ENCODE peak calls at places on chromosomes 3 and 15, in nine cellular contexts. L is ovary, Q is brain microvascular endothelial cell, T is B cell, B is bronchial epithelial cell, S is left ventricle myocardium inferior, Y is breast epithelium, M is GM06990, R is NB4. P is an unnamed sample.

GRCh38 chr15:61172325-61172724 is 56.8 kb downstream of the RORA start:
- DNase-seq in L (no peak), Q (no peak), T (no peak), B (no peak), S (no peak), Y (no peak), M (no peak), R (no peak), P (no peak)

GRCh38 chr15:77426871-77427270 is 6.2 kb downstream of the HMG20A start:
- DNase-seq in L (no peak), Q (no peak), T (no peak), B (no peak), S (no peak), Y (no peak), M (no peak), R (no peak), P (no peak)

GRCh38 chr3:188389711-188390346 is 235.9 kb downstream of the LPP start:
- DNase-seq in L (no peak), Q (no peak), T (peak), B (peak), S (peak), Y (no peak), M (peak), R (no peak), P (peak)

GRCh38 chr3:110789315-110789714 is 282.3 kb upstream of the NECTIN3 start:
- DNase-seq in L (no peak), Q (peak), T (no peak), B (no peak), S (no peak), Y (no peak), M (no peak), R (no peak), P (no peak)

GRCh38 chr3:66107855-66108254 is 69.1 kb upstream of the MAGI1 start:
- DNase-seq in L (no peak), Q (peak), T (no peak), B (no peak), S (no peak), Y (no peak), M (no peak), R (no peak), P (no peak)

GRCh38 chr3:138949002-138949418 is 2.0 kb downstream of the FOXL2NB start:
- DNase-seq in L (peak), Q (no peak), T (no peak), B (no peak), S (no peak), Y (no peak), M (no peak), R (no peak), P (no peak)

GRCh38 chr3:183988216-183988790 is 29.4 kb downstream of the ABCC5 start:
- DNase-seq in L (no peak), Q (peak), T (no peak), B (no peak), S (no peak), Y (no peak), M (no peak), R (no peak), P (no peak)

GRCh38 chr3:30576946-30577345 is 29.5 kb upstream of the TGFBR2 start:
- DNase-seq in L (no peak), Q (no peak), T (no peak), B (peak), S (no peak), Y (no peak), M (no peak), R (no peak), P (no peak)

GRCh38 chr3:34948431-34948971 is 690.8 kb upstream of the ARPP21 start:
- DNase-seq in L (no peak), Q (no peak), T (no peak), B (peak), S (no peak), Y (no peak), M (no peak), R (no peak), P (no peak)

GRCh38 chr3:60403866-60404265 is 847.4 kb downstream of the FHIT start:
- DNase-seq in L (no peak), Q (no peak), T (no peak), B (no peak), S (no peak), Y (no peak), M (no peak), R (no peak), P (no peak)

DNA sequence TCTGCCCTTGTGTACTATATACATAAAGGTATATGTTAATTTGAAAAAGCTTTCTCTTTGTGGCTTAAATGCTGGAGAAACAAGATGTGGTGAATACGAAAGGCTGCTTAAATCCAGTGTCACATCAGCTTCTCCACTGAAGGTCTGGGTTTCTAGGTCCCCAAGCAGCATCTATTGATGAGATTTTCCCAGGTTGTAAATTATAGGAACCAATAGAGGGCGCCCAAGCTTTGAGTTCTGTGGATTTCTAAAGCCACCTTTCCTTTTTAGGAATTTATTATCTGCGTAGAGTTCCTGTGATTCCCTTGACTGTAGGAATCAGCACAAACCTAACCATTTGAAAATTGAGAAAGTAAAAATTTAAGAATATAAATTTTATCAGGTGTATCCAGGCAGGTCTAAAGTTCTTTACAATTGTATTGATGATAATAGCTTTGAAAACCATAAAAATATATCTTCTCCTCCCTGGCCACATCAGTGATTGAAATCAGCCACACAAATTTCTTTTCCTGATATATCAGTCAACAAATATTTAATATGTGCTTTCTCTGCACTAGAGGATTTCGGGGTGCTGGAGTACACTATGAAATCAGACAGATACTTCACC is 88.3 kb upstream of the ADAMTSL3 start:
- DNase-seq in L (no peak), Q (peak), T (no peak), B (peak), S (no peak), Y (no peak), M (no peak), R (peak), P (no peak)
- TF ChIP-seq CTCF in L (peak), Q (peak), T (peak), B (peak), S (peak), Y (no peak), M (peak), R (peak), P (peak)

GRCh38 chr3:192772495-192772894 is 45.2 kb upstream of the FGF12 start:
- DNase-seq in L (no peak), Q (peak), T (no peak), B (peak), S (peak), Y (peak), M (no peak), R (peak), P (no peak)
- TF ChIP-seq CTCF in L (no peak), Q (peak), T (no peak), B (peak), S (peak), Y (no peak), M (peak), R (peak), P (no peak)

GRCh38 chr3:45688882-45689786 is at the start of gene SACM1L:
- DNase-seq in L (peak), Q (peak), T (peak), B (peak), S (peak), Y (peak), M (peak), R (peak), P (peak)

GRCh38 chr3:45689787-45690145 is 570 bp downstream of the SACM1L start:
- DNase-seq in L (no peak), Q (no peak), T (no peak), B (peak), S (no peak), Y (no peak), M (no peak), R (peak), P (no peak)

GRCh38 chr3:45692866-45693265 is 3.7 kb downstream of the SACM1L start:
- DNase-seq in L (no peak), Q (no peak), T (no peak), B (peak), S (no peak), Y (no peak), M (no peak), R (no peak), P (no peak)

GRCh38 chr3:45688194-45688881 is 858 bp upstream of the SACM1L start:
- DNase-seq in L (no peak), Q (no peak), T (no peak), B (no peak), S (no peak), Y (no peak), M (peak), R (peak), P (no peak)

GRCh38 chr3:45690331-45691035 is 1.3 kb downstream of the SACM1L start:
- DNase-seq in L (no peak), Q (no peak), T (no peak), B (no peak), S (no peak), Y (no peak), M (no peak), R (peak), P (no peak)
- TF ChIP-seq CTCF in L (no peak), Q (peak), T (no peak), B (no peak), S (no peak), Y (no peak), M (no peak), R (no peak), P (no peak)

GRCh38 chr3:14305321-14305720 is 97.1 kb upstream of the SLC6A6 start:
- DNase-seq in L (no peak), Q (no peak), T (no peak), B (no peak), S (no peak), Y (no peak), M (no peak), R (peak), P (no peak)
- TF ChIP-seq CTCF in L (no peak), Q (no peak), T (no peak), B (no peak), S (no peak), Y (no peak), M (no peak), R (no peak), P (no peak)

DNA sequence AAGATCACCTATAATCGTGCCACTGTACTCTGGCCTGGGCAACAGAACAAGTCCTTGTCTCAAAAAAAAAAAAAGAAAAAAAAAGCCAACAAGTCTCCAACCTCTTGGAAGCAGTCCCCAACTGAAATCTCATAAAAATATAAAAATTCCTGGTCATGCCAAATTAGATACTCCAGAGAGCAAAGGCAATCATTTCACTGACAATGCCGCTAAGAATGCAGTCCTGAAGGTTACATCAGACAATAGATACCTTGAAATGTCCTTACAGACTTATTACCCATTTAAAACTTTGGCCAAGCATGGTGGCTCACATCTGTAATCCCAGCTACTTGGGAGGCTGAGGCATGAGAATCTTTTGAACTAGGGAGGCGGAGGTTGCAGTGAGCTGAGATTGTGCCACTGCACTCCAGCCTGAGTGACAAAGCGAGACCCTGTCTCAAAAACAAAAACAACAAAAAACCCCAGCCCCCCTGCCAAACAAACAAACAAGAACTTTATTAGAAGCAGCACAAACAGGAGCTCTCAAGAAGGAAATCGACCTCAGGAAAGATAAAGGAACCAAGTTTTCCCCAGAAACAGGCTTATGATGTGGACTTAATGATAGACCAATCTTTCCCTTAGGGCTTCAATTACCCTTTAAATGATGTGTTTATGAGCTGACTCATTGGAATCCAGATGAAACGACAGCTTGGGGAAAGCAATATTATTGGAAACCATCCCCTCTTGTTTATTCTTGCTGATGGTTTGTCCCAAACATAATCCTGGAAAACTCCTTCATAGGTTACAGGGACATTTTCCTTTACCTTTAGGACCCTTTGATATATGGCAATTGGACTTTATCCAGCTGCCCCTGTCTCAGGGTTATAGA is 53.1 kb upstream of the XCR1 start:
- DNase-seq in L (no peak), Q (no peak), T (no peak), B (peak), S (no peak), Y (no peak), M (no peak), R (no peak), P (no peak)
- TF ChIP-seq CTCF in L (no peak), Q (no peak), T (no peak), B (no peak), S (no peak), Y (no peak), M (no peak), R (no peak), P (no peak)

GRCh38 chr15:80936288-80937078 is 53.1 kb downstream of the MESD start:
- DNase-seq in L (no peak), Q (no peak), T (no peak), B (no peak), S (no peak), Y (no peak), M (no peak), R (no peak), P (no peak)
- TF ChIP-seq CTCF in L (no peak), Q (no peak), T (no peak), B (no peak), S (no peak), Y (no peak), M (peak), R (no peak), P (no peak)

DNA sequence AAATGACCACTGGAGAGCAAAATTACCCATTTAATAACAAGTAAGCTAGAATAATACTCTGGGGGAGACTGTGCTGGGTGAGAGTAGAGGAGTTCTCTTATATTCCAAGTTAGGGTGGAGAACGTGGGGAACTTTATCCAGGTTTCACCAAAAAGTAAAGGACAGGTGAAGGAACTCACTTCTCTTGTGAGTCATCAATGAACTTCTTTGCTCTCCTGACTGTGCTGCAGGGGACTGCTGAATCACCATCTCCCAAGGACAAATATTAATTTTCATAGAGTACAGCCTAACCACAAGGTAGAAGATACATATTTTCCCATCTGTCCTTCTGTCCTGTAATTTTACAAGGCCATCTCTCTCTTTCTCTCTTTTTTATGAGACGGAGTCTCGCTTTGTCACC is 8.3 kb upstream of the PDCD6IP start:
- DNase-seq in L (no peak), Q (no peak), T (no peak), B (peak), S (no peak), Y (no peak), M (no peak), R (no peak), P (no peak)
- TF ChIP-seq CTCF in L (no peak), Q (no peak), T (no peak), B (no peak), S (no peak), Y (no peak), M (no peak), R (no peak), P (no peak)

GRCh38 chr15:73723146-73723545 is 30.0 kb downstream of the INSYN1 start:
- DNase-seq in L (no peak), Q (no peak), T (no peak), B (no peak), S (no peak), Y (no peak), M (no peak), R (no peak), P (no peak)

GRCh38 chr15:73724211-73724610 is 28.9 kb downstream of the INSYN1 start:
- DNase-seq in L (no peak), Q (no peak), T (no peak), B (no peak), S (no peak), Y (no peak), M (no peak), R (no peak), P (no peak)

GRCh38 chr15:73722425-73722824 is 30.7 kb downstream of the INSYN1 start:
- DNase-seq in L (no peak), Q (no peak), T (no peak), B (no peak), S (no peak), Y (no peak), M (no peak), R (no peak), P (no peak)

GRCh38 chr15:73732911-73733310 is 20.2 kb downstream of the INSYN1 start:
- DNase-seq in L (no peak), Q (no peak), T (no peak), B (peak), S (no peak), Y (no peak), M (no peak), R (no peak), P (no peak)

GRCh38 chr15:73727330-73728018 is 25.7 kb downstream of the INSYN1 start:
- DNase-seq in L (no peak), Q (peak), T (no peak), B (peak), S (peak), Y (no peak), M (no peak), R (no peak), P (no peak)
- TF ChIP-seq CTCF in L (no peak), Q (peak), T (no peak), B (no peak), S (no peak), Y (no peak), M (no peak), R (no peak), P (no peak)

GRCh38 chr3:39383190-39383912 is at the start of gene SLC25A38:
- DNase-seq in L (peak), Q (peak), T (peak), B (peak), S (peak), Y (peak), M (peak), R (peak), P (peak)
- TF ChIP-seq CTCF in L (peak), Q (peak), T (peak), B (peak), S (peak), Y (no peak), M (peak), R (peak), P (no peak)

GRCh38 chr3:84960994-84961393 is 2.2 kb downstream of the CADM2 start:
- DNase-seq in L (no peak), Q (no peak), T (no peak), B (no peak), S (no peak), Y (no peak), M (no peak), R (no peak), P (no peak)

GRCh38 chr3:84961492-84962255 is 2.9 kb downstream of the CADM2 start:
- DNase-seq in L (no peak), Q (no peak), T (no peak), B (no peak), S (no peak), Y (no peak), M (no peak), R (no peak), P (no peak)

GRCh38 chr3:84960581-84960980 is 1.8 kb downstream of the CADM2 start:
- DNase-seq in L (no peak), Q (no peak), T (no peak), B (no peak), S (no peak), Y (no peak), M (no peak), R (no peak), P (no peak)

GRCh38 chr3:84959470-84960380 is 936 bp downstream of the CADM2 start:
- DNase-seq in L (peak), Q (no peak), T (no peak), B (no peak), S (no peak), Y (no peak), M (no peak), R (no peak), P (no peak)

GRCh38 chr3:84958495-84959469 is at the start of gene CADM2:
- DNase-seq in L (peak), Q (peak), T (peak), B (peak), S (peak), Y (peak), M (peak), R (peak), P (peak)
- TF ChIP-seq CTCF in L (no peak), Q (peak), T (no peak), B (peak), S (no peak), Y (no peak), M (no peak), R (no peak), P (no peak)